ENCODE peak calls at places on chromosomes 3 and 15, in four cellular contexts. C, D, F and N are unnamed samples. For H3K4me1, the result is how much of the 10 kb centered on the place peaks cover.

GRCh38 chr15:55434989-55435825 is 26.9 kb downstream of the PIERCE2 start:
- DNase-seq in C (no peak), D (no peak), F (peak), N (peak)

GRCh38 chr3:101104334-101104733 is 111.1 kb upstream of the ABI3BP start:
- DNase-seq in C (no peak), D (no peak), F (no peak), N (no peak)

GRCh38 chr3:39138804-39139415 is 14.5 kb downstream of the CSRNP1 start:
- DNase-seq in C (no peak), D (no peak), F (peak), N (no peak)

GRCh38 chr3:4245671-4246070 is 57.5 kb upstream of the SETMAR start:
- DNase-seq in C (no peak), D (no peak), F (no peak), N (no peak)

GRCh38 chr3:184795493-184796198 is 16.3 kb upstream of the VPS8 start:
- DNase-seq in C (no peak), D (no peak), F (no peak), N (no peak)

GRCh38 chr3:150746791-150747590 is 16.0 kb downstream of the SIAH2 start:
- DNase-seq in C (no peak), D (no peak), F (no peak), N (no peak)

GRCh38 chr15:64379216-64379960 is 1.9 kb downstream of the PCLAF start:
- DNase-seq in C (no peak), D (no peak), F (no peak), N (no peak)

GRCh38 chr3:138877246-138877645 is 42.5 kb upstream of the PIK3CB start:
- DNase-seq in C (no peak), D (no peak), F (no peak), N (no peak)

GRCh38 chr3:108085821-108086350 is 4.9 kb downstream of the CD47 start:
- DNase-seq in C (no peak), D (no peak), F (no peak), N (no peak)

GRCh38 chr3:24482306-24482705 is 12.3 kb downstream of the THRB start:
- DNase-seq in C (no peak), D (no peak), F (no peak), N (no peak)
- H3K4me1 ChIP-seq in C (under half), D (under half), F (under half), N (under half)

GRCh38 chr15:67094001-67094826 is 28.8 kb downstream of the SMAD3 start:
- DNase-seq in C (no peak), D (no peak), F (no peak), N (no peak)
- H3K4me3 ChIP-seq in C (no peak), D (no peak), F (no peak), N (no peak)

DNA sequence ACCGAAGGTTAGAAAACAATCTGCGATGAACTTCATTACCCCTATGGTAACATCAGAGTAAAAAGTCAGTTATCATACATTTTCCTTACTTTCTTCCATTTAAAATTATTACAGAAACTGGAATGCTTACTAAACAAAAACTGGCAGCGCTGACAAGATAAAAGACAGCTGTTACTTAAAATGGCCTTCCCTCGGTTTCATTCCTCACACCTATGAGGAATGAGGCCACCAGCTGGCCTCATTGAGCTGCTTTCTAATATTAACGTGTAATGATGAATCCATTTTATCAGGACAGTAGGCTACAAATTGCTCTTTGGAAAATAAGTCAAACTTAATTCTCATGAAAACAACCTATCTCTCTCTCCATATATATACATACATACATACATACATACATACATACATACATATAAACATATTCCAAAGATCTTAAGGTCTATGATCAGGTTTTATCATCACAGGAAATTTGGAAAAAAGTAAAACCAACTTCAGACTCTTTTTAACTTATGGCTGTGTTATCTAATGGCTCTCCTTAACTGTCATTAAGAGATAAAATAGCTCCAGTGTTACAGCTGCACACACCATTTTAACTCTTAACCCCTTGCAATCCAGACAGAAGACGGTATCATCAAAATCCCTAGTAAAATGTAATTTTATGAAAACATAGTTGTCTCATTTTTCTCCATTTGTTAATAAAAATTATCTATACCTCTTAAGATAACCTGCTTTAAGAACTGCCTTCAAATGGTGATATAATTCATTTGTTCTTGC is 5.2 kb downstream of the CCNL1 start:
- DNase-seq in C (no peak), D (no peak), F (peak), N (no peak)
- H3K4me1 ChIP-seq in C (under half), D (under half), F (under half), N (under half)

GRCh38 chr3:177351195-177351594 is 153.9 kb upstream of the TBL1XR1 start:
- DNase-seq in C (no peak), D (no peak), F (no peak), N (peak)

GRCh38 chr3:177352424-177352823 is 155.1 kb upstream of the TBL1XR1 start:
- DNase-seq in C (no peak), D (no peak), F (no peak), N (no peak)

GRCh38 chr3:177348974-177349373 is 151.7 kb upstream of the TBL1XR1 start:
- DNase-seq in C (no peak), D (no peak), F (no peak), N (no peak)

GRCh38 chr3:177351757-177352158 is 154.5 kb upstream of the TBL1XR1 start:
- DNase-seq in C (no peak), D (no peak), F (no peak), N (peak)

GRCh38 chr3:177350051-177350565 is 152.8 kb upstream of the TBL1XR1 start:
- DNase-seq in C (no peak), D (no peak), F (no peak), N (no peak)
- H3K4me3 ChIP-seq in C (no peak), D (no peak), F (no peak), N (no peak)

GRCh38 chr3:152356870-152357276 is 88.1 kb downstream of the MBNL1 start:
- DNase-seq in C (no peak), D (no peak), F (no peak), N (no peak)

GRCh38 chr3:152353578-152353977 is 84.8 kb downstream of the MBNL1 start:
- DNase-seq in C (no peak), D (no peak), F (no peak), N (no peak)

GRCh38 chr3:152352559-152352958 is 83.8 kb downstream of the MBNL1 start:
- DNase-seq in C (no peak), D (no peak), F (no peak), N (no peak)

GRCh38 chr3:152357587-152357986 is 88.9 kb downstream of the MBNL1 start:
- DNase-seq in C (no peak), D (no peak), F (no peak), N (no peak)

DNA sequence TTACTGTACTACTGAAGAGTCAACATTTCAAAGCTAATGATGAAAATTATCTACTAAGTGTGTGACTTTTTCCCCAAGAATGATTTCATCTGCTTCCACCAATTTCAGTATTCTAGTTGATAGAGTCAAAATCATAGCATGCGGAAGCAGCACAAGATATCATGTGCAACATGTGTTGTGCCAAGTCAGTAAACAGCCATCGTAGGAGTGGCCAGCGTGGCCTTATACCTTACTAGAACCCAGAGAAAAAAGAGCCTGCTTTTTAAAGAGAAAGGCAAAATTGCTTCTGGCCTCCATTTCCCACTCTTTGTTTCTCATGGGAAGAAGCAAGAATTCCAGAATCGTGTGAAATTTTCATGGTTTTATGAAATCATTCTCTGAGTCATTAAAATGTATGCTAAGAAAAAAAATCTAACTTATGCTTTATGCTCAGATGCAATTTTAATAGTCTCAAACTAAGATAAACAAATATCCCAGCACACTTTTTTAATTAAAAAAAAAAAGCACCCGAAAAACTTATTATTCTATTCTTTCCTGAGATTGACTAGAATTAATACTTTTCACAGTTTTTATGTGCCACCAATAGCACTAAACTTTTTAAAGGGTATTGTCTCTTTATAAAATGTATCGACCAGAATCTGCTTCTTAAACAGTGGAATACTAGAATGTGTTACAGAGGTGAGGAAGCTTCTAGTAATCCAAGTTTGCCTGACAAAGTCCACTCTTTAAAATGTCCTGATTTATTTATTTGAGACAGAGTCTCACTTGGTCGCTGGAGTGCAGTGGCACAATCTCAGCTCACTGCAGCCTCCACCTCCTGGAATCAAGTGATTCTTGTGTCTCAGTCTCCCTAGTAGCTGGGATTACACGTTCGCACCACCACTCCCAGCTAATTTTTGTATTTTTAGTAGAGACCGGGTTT is 87.3 kb downstream of the MBNL1 start:
- DNase-seq in C (no peak), D (no peak), F (peak), N (no peak)
- H3K4me1 ChIP-seq in C (under half), D (under half), F (under half), N (under half)

GRCh38 chr3:65761890-65762605 is 276.7 kb downstream of the MAGI1 start:
- DNase-seq in C (no peak), D (no peak), F (no peak), N (no peak)
- H3K4me3 ChIP-seq in C (no peak), D (no peak), F (no peak), N (no peak)

GRCh38 chr3:50630916-50631315 is 14.0 kb downstream of the MAPKAPK3 start:
- DNase-seq in C (no peak), D (no peak), F (no peak), N (no peak)
- H3K4me1 ChIP-seq in C (under half), D (under half), F (under half), N (under half)

GRCh38 chr3:99645277-99646106 is 7.1 kb downstream of the COL8A1 start:
- DNase-seq in C (no peak), D (no peak), F (peak), N (no peak)
- H3K4me3 ChIP-seq in C (no peak), D (no peak), F (no peak), N (no peak)

GRCh38 chr3:177333535-177334495 is 136.5 kb upstream of the TBL1XR1 start:
- DNase-seq in C (no peak), D (peak), F (no peak), N (no peak)

GRCh38 chr3:177331203-177331602 is 133.9 kb upstream of the TBL1XR1 start:
- DNase-seq in C (no peak), D (no peak), F (no peak), N (no peak)

GRCh38 chr3:177334803-177335202 is 137.5 kb upstream of the TBL1XR1 start:
- DNase-seq in C (no peak), D (no peak), F (no peak), N (no peak)

GRCh38 chr3:177330771-177331170 is 133.5 kb upstream of the TBL1XR1 start:
- DNase-seq in C (no peak), D (peak), F (no peak), N (peak)

GRCh38 chr3:177332955-177333354 is 135.7 kb upstream of the TBL1XR1 start:
- DNase-seq in C (no peak), D (no peak), F (no peak), N (no peak)
- H3K4me1 ChIP-seq in C (under half), D (under half), F (under half), N (under half)